ENCODE peak calls at places on chromosomes 12 and 14, in six cellular contexts. J is astrocyte, W is right cardiac atrium, G is aorta, E is substantia nigra, T is upper lobe of right lung. L is an unnamed sample.

GRCh38 chr14:100155049-100155621 is 4.3 kb downstream of the DEGS2 start:
- DNase-seq in G (no peak), W (peak; percentile 60), E (no peak), T (no peak), J (no peak), L (no peak)

GRCh38 chr12:109192358-109192757 is 76.0 kb downstream of the ACACB start:
- DNase-seq in E (no peak), G (no peak), T (no peak), J (peak; percentile 44), W (no peak), L (no peak)

GRCh38 chr14:52267501-52268190 is at the start of gene PTGDR:
- DNase-seq in T (peak; percentile 64), G (peak; percentile 61), E (no peak), J (peak; percentile 8), W (peak; percentile 86), L (peak; percentile 51)

GRCh38 chr12:109033239-109034196 is 12.7 kb upstream of the SVOP start:
- DNase-seq in G (no peak), T (no peak), J (no peak), E (no peak), W (no peak), L (no peak)

GRCh38 chr14:100619382-100620305 is 32.4 kb upstream of the BEGAIN start:
- DNase-seq in E (no peak), G (no peak), T (peak; percentile 45), J (no peak), W (no peak), L (no peak)

GRCh38 chr14:71089974-71090373 is 182.7 kb downstream of the PCNX1 start:
- DNase-seq in E (no peak), G (no peak), W (no peak), J (peak; percentile 34), T (no peak), L (no peak)

GRCh38 chr14:24353551-24354529 is 14.0 kb upstream of the RIPK3 start:
- DNase-seq in G (no peak), E (no peak), T (no peak), W (no peak), J (peak; percentile 21), L (no peak)

GRCh38 chr14:91261115-91261514 is 16.6 kb upstream of the GPR68 start:
- DNase-seq in E (no peak), G (no peak), T (no peak), W (no peak), J (no peak), L (no peak)

GRCh38 chr12:26239508-26240328 is 44.3 kb downstream of the SSPN start:
- DNase-seq in W (peak; percentile 91), E (peak; percentile 65), T (no peak), G (peak; percentile 94), J (peak; percentile 100), L (no peak)

GRCh38 chr14:94748667-94749347 is 21.1 kb downstream of the GSC start:
- DNase-seq in E (no peak), W (no peak), J (no peak), T (no peak), G (no peak), L (no peak)

GRCh38 chr12:107736914-107737313 is 24.0 kb downstream of the PRDM4 start:
- DNase-seq in G (no peak), J (no peak), T (no peak), E (no peak), W (no peak), L (no peak)

GRCh38 chr12:64039285-64039871 is 182.7 kb downstream of the KICS2 start:
- DNase-seq in G (no peak), W (no peak), J (peak; percentile 59), E (no peak), T (no peak), L (no peak)

GRCh38 chr14:95003099-95003960 is 154.0 kb downstream of the DICER1 start:
- DNase-seq in G (no peak), E (no peak), T (no peak), J (no peak), W (no peak), L (no peak)

GRCh38 chr12:108400060-108400459 is 60.9 kb upstream of the CMKLR1 start:
- DNase-seq in T (no peak), G (no peak), W (no peak), E (no peak), J (no peak), L (no peak)

GRCh38 chr12:119841433-119842210 is 35.5 kb downstream of the CIT start:
- DNase-seq in J (peak; percentile 8), G (no peak), W (no peak), E (no peak), T (no peak), L (no peak)

DNA sequence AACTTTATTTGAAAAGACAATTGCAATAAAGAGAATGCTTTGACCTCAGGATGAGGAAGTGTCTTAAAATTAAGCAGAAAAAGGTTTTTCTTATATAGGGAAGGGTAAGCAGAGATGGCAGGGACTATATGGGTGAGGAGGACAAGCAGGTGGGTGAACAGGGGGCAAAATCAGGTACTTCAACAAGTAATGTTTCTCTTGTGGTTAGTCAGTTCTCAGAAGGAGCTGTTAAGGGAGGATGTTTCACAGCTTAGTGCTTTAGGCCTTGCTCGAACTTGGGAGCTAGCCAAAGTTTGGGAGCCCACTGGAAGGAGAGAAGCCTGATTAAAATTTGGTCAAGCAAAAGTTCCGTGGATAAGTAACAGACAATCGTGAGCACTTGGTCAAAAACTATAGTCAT is 364.3 kb upstream of the TMPO start:
- DNase-seq in W (no peak), T (no peak), E (no peak), J (no peak), G (no peak), L (no peak)
- H3K27ac ChIP-seq in W (no peak overlapping the region), T (no peak overlapping the region), E (no peak overlapping the region), J (no peak overlapping the region), G (no peak overlapping the region), L (no peak overlapping the region)

DNA sequence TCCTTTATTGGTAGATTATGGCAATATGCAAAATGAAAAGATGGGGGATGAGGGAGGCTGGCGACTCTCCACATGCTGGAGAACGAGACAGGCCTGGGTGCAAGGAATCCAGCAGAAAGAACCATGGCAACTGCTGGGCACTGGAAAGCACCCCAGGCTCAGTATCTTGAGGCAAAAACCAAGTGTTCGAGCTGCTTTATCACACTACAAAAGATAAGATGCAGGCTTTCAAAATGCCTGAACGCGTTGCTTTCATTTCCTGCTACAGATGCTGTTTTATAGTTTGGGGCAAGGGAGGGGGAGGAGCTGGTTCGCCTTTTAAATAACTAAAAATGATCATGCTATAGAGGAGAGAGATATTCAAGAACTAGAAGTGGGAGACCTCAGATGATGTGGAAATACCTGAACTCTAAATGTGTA is 38.9 kb downstream of the NIN start:
- DNase-seq in W (no peak), T (no peak), J (no peak), G (no peak), E (no peak), L (no peak)
- H3K27ac ChIP-seq in W (peak overlapping the region; percentile 91), T (no peak overlapping the region), J (no peak overlapping the region), G (no peak overlapping the region), E (no peak overlapping the region), L (no peak overlapping the region)

GRCh38 chr12:55831407-55831880 is 2.1 kb upstream of the DNAJC14 start:
- DNase-seq in T (no peak), W (no peak), J (no peak), E (no peak), G (no peak), L (no peak)
- H3K27ac ChIP-seq in T (peak overlapping the region; percentile 90), W (peak overlapping the region; percentile 92), J (peak overlapping the region; percentile 84), E (peak overlapping the region; percentile 99), G (no peak overlapping the region), L (peak overlapping the region; percentile 94)

GRCh38 chr12:130649646-130650045 is 66.5 kb downstream of the RIMBP2 start:
- DNase-seq in T (no peak), E (no peak), J (no peak), G (no peak), W (no peak), L (no peak)

GRCh38 chr12:130647814-130648213 is 68.3 kb downstream of the RIMBP2 start:
- DNase-seq in T (no peak), G (no peak), E (no peak), J (no peak), W (no peak), L (no peak)

GRCh38 chr12:130650131-130650530 is 66.0 kb downstream of the RIMBP2 start:
- DNase-seq in J (no peak), G (no peak), T (no peak), W (no peak), E (no peak), L (no peak)

GRCh38 chr12:130649101-130649571 is 67.0 kb downstream of the RIMBP2 start:
- DNase-seq in E (no peak), J (no peak), T (no peak), G (no peak), W (no peak), L (no peak)

GRCh38 chr12:130651188-130651587 is 64.9 kb downstream of the RIMBP2 start:
- DNase-seq in W (no peak), E (no peak), J (no peak), G (no peak), T (no peak), L (no peak)
- H3K27ac ChIP-seq in W (no peak overlapping the region), E (no peak overlapping the region), J (no peak overlapping the region), G (no peak overlapping the region), T (no peak overlapping the region), L (no peak overlapping the region)